ENCODE peak calls at places on chromosomes 5 and 9, in nine cellular contexts. N is prostate gland, G is uterus, H is K562, X is IMR-90, B is adrenal gland, L is right lobe of liver, Y is GM12891, T is lower leg skin. C is an unnamed sample.

GRCh38 chr9:14004110-14004509 is 309.8 kb downstream of the NFIB start:
- DNase-seq in H (no peak), G (no peak), N (no peak), X (no peak), L (no peak), Y (no peak), T (no peak), B (no peak), C (no peak)

GRCh38 chr9:63859475-63860215 is 1425.4 kb downstream of the FOXD4L5 start:
- DNase-seq in T (no peak), H (peak), B (peak), X (no peak), L (peak), N (peak), G (peak), Y (no peak), C (no peak)

GRCh38 chr5:74040065-74040551 is 414.1 kb downstream of the ARHGEF28 start:
- DNase-seq in T (no peak), H (no peak), X (peak), B (no peak), L (no peak), N (no peak), G (no peak), Y (no peak), C (no peak)

GRCh38 chr5:56094579-56095361 is 100.0 kb upstream of the IL6ST start:
- DNase-seq in H (no peak), T (no peak), X (no peak), Y (no peak), B (no peak), G (no peak), N (no peak), L (no peak), C (no peak)

GRCh38 chr5:14097998-14098471 is 45.1 kb upstream of the TRIO start:
- DNase-seq in G (no peak), T (no peak), L (no peak), N (no peak), X (peak), H (no peak), Y (no peak), B (no peak), C (no peak)

GRCh38 chr9:127968717-127969383 is 11.9 kb downstream of the EEIG1 start:
- DNase-seq in B (peak), G (peak), H (no peak), N (peak), T (peak), X (peak), Y (no peak), L (peak), C (no peak)

GRCh38 chr5:2904956-2905355 is 153.5 kb upstream of the IRX2 start:
- DNase-seq in B (no peak), G (no peak), X (no peak), T (no peak), Y (no peak), H (no peak), L (no peak), N (no peak), C (no peak)

GRCh38 chr5:144060598-144060997 is 109.9 kb downstream of the YIPF5 start:
- DNase-seq in T (no peak), N (no peak), Y (no peak), X (peak), G (no peak), L (no peak), H (no peak), B (no peak), C (no peak)

GRCh38 chr5:139393497-139394122 is 1.3 kb downstream of the PROB1 start:
- DNase-seq in L (no peak), Y (no peak), H (no peak), X (no peak), B (no peak), G (no peak), N (no peak), T (no peak), C (no peak)

GRCh38 chr5:171391996-171392577 is 4.4 kb downstream of the NPM1 start:
- DNase-seq in B (no peak), L (no peak), N (no peak), G (no peak), X (no peak), H (no peak), T (no peak), Y (no peak), C (no peak)
- TF ChIP-seq POLR2A in B (no peak), L (no peak), N (no peak), G (no peak), X (no peak), H (no peak), T (no peak), Y (no peak), C (no peak)

GRCh38 chr5:153964201-153965101 is 74.3 kb downstream of the FAM114A2 start:
- DNase-seq in H (no peak), B (peak), L (no peak), T (no peak), N (no peak), Y (no peak), G (no peak), X (no peak), C (no peak)
- TF ChIP-seq POLR2A in H (no peak), B (no peak), L (no peak), T (no peak), N (no peak), Y (no peak), G (no peak), X (no peak), C (no peak)

DNA sequence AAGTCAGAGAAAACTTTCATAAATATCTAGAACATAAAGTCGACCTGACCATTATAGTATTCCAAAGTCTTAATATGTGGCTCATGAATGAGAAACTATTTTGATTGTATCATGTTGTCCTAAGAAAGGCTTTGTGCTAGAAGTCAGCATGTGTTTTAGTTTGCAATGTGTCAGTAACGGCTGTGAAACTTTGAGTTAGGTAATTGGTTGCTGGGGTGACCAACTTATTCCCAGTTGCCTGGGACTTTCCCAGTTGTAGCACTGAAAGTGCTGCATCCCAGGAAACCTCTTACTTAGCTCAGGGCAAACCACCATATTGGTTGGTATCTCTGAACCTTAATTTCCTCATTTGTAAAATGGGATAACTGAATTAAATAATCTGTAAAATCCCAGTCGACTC is 114.6 kb upstream of the SLC12A2 start:
- DNase-seq in G (no peak), X (no peak), Y (no peak), B (no peak), L (no peak), H (no peak), T (no peak), N (no peak), C (no peak)
- TF ChIP-seq POLR2A in G (no peak), X (no peak), Y (no peak), B (no peak), L (no peak), H (no peak), T (no peak), N (no peak), C (no peak)

GRCh38 chr5:36904677-36905076 is 28.1 kb downstream of the NIPBL start:
- DNase-seq in N (no peak), G (no peak), B (no peak), Y (no peak), H (no peak), L (no peak), X (no peak), T (no peak), C (no peak)
- TF ChIP-seq POLR2A in N (no peak), G (no peak), B (no peak), Y (no peak), H (no peak), L (no peak), X (no peak), T (no peak), C (no peak)